ENCODE peak calls at places on chromosomes 2 and 18, in nine cellular contexts. One of them, this sample, is unnamed.

GRCh38 chr2:181189932-181190331 is 209.5 kb downstream of the UBE2E3 start:
- DNase-seq in gastrocnemius medialis: no peak
- DNase-seq in testis: no peak
- DNase-seq in H1: no peak
- DNase-seq in heart left ventricle: no peak
- DNase-seq in body of pancreas: no peak
- DNase-seq in transverse colon: no peak
- DNase-seq in Peyer's patch: no peak
- DNase-seq in adrenal gland: no peak
- DNase-seq in this sample: no peak

GRCh38 chr2:173053043-173053699 is 22.5 kb upstream of the MAP3K20 start:
- DNase-seq in gastrocnemius medialis: no peak
- DNase-seq in transverse colon: no peak
- DNase-seq in testis: no peak
- DNase-seq in H1: no peak
- DNase-seq in adrenal gland: no peak
- DNase-seq in heart left ventricle: no peak
- DNase-seq in Peyer's patch: no peak
- DNase-seq in body of pancreas: no peak
- DNase-seq in this sample: no peak

GRCh38 chr18:24009651-24010333 is 4.8 kb upstream of the TTC39C start:
- DNase-seq in H1: no peak
- DNase-seq in gastrocnemius medialis: no peak
- DNase-seq in transverse colon: no peak
- DNase-seq in Peyer's patch: no peak
- DNase-seq in testis: no peak
- DNase-seq in adrenal gland: no peak
- DNase-seq in heart left ventricle: no peak
- DNase-seq in body of pancreas: no peak
- DNase-seq in this sample: no peak

GRCh38 chr18:36511791-36512352 is 214.4 kb downstream of the FHOD3 start:
- DNase-seq in heart left ventricle: no peak
- DNase-seq in H1: no peak
- DNase-seq in gastrocnemius medialis: no peak
- DNase-seq in body of pancreas: no peak
- DNase-seq in testis: peak
- DNase-seq in Peyer's patch: no peak
- DNase-seq in adrenal gland: no peak
- DNase-seq in transverse colon: no peak
- DNase-seq in this sample: no peak

GRCh38 chr2:173231042-173231441 is 123.6 kb upstream of the CDCA7 start:
- DNase-seq in gastrocnemius medialis: peak
- DNase-seq in testis: no peak
- DNase-seq in transverse colon: peak
- DNase-seq in body of pancreas: peak
- DNase-seq in Peyer's patch: no peak
- DNase-seq in adrenal gland: no peak
- DNase-seq in H1: no peak
- DNase-seq in heart left ventricle: no peak
- DNase-seq in this sample: no peak

GRCh38 chr2:121479882-121480522 is 50.7 kb upstream of the RNU4ATAC start:
- DNase-seq in testis: no peak
- DNase-seq in Peyer's patch: peak
- DNase-seq in gastrocnemius medialis: peak
- DNase-seq in transverse colon: peak
- DNase-seq in H1: no peak
- DNase-seq in adrenal gland: no peak
- DNase-seq in heart left ventricle: no peak
- DNase-seq in body of pancreas: peak
- DNase-seq in this sample: no peak

GRCh38 chr2:6946722-6947121 is 29.5 kb downstream of the RNF144A start:
- DNase-seq in adrenal gland: no peak
- DNase-seq in Peyer's patch: no peak
- DNase-seq in testis: no peak
- DNase-seq in heart left ventricle: no peak
- DNase-seq in gastrocnemius medialis: no peak
- DNase-seq in body of pancreas: no peak
- DNase-seq in transverse colon: no peak
- DNase-seq in H1: no peak
- DNase-seq in this sample: no peak

GRCh38 chr2:55014962-55015939 is 35.0 kb downstream of the RTN4 start:
- DNase-seq in heart left ventricle: no peak
- DNase-seq in H1: no peak
- DNase-seq in transverse colon: peak
- DNase-seq in Peyer's patch: no peak
- DNase-seq in adrenal gland: peak
- DNase-seq in gastrocnemius medialis: peak
- DNase-seq in body of pancreas: peak
- DNase-seq in testis: peak
- DNase-seq in this sample: no peak

GRCh38 chr2:174893018-174893417 is 112.2 kb downstream of the CHN1 start:
- DNase-seq in body of pancreas: no peak
- DNase-seq in testis: no peak
- DNase-seq in adrenal gland: no peak
- DNase-seq in heart left ventricle: no peak
- DNase-seq in Peyer's patch: no peak
- DNase-seq in H1: no peak
- DNase-seq in transverse colon: no peak
- DNase-seq in gastrocnemius medialis: no peak
- DNase-seq in this sample: no peak

GRCh38 chr2:174888646-174889271 is 116.4 kb downstream of the CHN1 start:
- DNase-seq in heart left ventricle: no peak
- DNase-seq in adrenal gland: no peak
- DNase-seq in testis: no peak
- DNase-seq in body of pancreas: no peak
- DNase-seq in Peyer's patch: no peak
- DNase-seq in gastrocnemius medialis: no peak
- DNase-seq in H1: no peak
- DNase-seq in transverse colon: no peak
- DNase-seq in this sample: no peak

GRCh38 chr2:174892546-174892945 is 112.6 kb downstream of the CHN1 start:
- DNase-seq in testis: no peak
- DNase-seq in H1: no peak
- DNase-seq in transverse colon: no peak
- DNase-seq in Peyer's patch: no peak
- DNase-seq in heart left ventricle: no peak
- DNase-seq in gastrocnemius medialis: no peak
- DNase-seq in body of pancreas: no peak
- DNase-seq in adrenal gland: no peak
- DNase-seq in this sample: no peak

DNA sequence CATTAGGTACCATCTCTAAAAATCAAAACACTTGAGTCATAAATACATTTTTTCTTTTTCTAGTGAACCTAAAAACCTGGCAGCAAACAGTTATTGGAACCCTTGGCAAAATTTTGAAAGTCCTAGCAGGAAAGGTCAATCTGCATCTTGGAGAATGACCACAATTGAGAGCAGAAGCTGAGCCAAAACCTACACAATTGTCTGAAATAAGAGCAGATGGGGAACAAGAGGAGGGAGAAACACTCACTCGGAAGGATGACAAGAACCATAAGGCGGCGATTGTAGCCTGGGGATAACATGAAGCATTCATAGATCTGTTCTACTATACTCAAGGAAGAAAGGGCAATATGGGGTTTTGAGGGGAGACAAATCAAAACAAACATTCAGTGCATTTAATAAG is 117.0 kb downstream of the CHN1 start:
- DNase-seq in transverse colon: no peak
- DNase-seq in body of pancreas: no peak
- DNase-seq in adrenal gland: no peak
- DNase-seq in Peyer's patch: no peak
- DNase-seq in gastrocnemius medialis: no peak
- DNase-seq in H1: no peak
- DNase-seq in heart left ventricle: no peak
- DNase-seq in testis: no peak
- DNase-seq in this sample: no peak
- TF ChIP-seq POLR2A in transverse colon: no peak
- TF ChIP-seq POLR2A in body of pancreas: no peak
- TF ChIP-seq POLR2A in adrenal gland: no peak
- TF ChIP-seq POLR2A in Peyer's patch: no peak
- TF ChIP-seq POLR2A in gastrocnemius medialis: no peak
- TF ChIP-seq POLR2A in H1: no peak
- TF ChIP-seq POLR2A in heart left ventricle: no peak
- TF ChIP-seq POLR2A in testis: no peak
- TF ChIP-seq POLR2A in this sample: no peak

DNA sequence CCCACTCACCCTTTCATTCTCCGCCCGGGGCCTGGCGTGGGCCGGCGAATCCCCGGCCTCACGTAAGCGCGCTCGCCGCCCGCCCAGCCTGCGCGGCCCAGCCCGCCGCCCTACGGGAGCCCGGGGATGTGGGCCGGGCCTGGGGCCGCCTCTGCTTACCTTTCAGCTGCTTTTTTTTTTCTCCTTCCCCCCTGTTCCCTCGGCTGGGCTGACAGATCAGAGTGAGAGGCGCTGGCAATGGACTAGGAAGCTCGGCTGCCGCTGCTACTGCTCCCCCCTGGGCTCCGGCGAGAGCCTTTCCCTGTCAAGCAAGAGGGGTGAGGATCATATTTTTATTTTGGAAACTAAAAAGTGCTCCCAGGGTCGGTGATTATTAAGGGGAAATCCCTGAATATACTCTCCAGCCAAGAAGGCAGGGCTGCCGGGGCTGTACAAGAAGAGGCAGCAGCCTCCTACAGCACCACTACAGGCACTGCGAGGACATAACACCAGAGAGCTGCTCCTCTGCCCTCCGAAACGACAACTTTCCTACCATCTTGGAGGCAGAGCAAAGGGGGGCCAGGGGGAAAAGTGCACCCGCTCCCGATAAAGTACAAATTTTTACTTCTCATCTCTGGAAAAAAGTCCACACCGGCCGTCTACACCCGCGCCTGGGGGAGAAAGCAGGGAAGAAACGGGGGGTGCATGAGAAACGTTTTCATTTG is at the start of gene INO80D:
- DNase-seq in heart left ventricle: peak
- DNase-seq in transverse colon: peak
- DNase-seq in H1: no peak
- DNase-seq in gastrocnemius medialis: peak
- DNase-seq in testis: peak
- DNase-seq in body of pancreas: peak
- DNase-seq in adrenal gland: peak
- DNase-seq in Peyer's patch: peak
- DNase-seq in this sample: peak
- TF ChIP-seq POLR2A in heart left ventricle: no peak
- TF ChIP-seq POLR2A in transverse colon: peak
- TF ChIP-seq POLR2A in H1: peak
- TF ChIP-seq POLR2A in gastrocnemius medialis: peak
- TF ChIP-seq POLR2A in testis: no peak
- TF ChIP-seq POLR2A in body of pancreas: peak
- TF ChIP-seq POLR2A in adrenal gland: peak
- TF ChIP-seq POLR2A in Peyer's patch: peak
- TF ChIP-seq POLR2A in this sample: peak

GRCh38 chr18:54850598-54850997 is 22.3 kb downstream of the RAB27B start:
- DNase-seq in heart left ventricle: no peak
- DNase-seq in H1: no peak
- DNase-seq in body of pancreas: no peak
- DNase-seq in gastrocnemius medialis: no peak
- DNase-seq in Peyer's patch: no peak
- DNase-seq in adrenal gland: no peak
- DNase-seq in testis: no peak
- DNase-seq in transverse colon: no peak
- DNase-seq in this sample: no peak

GRCh38 chr18:54849683-54850082 is 21.4 kb downstream of the RAB27B start:
- DNase-seq in adrenal gland: no peak
- DNase-seq in testis: no peak
- DNase-seq in body of pancreas: no peak
- DNase-seq in transverse colon: no peak
- DNase-seq in heart left ventricle: no peak
- DNase-seq in H1: no peak
- DNase-seq in Peyer's patch: no peak
- DNase-seq in gastrocnemius medialis: no peak
- DNase-seq in this sample: no peak

GRCh38 chr18:54848121-54848520 is 19.8 kb downstream of the RAB27B start:
- DNase-seq in Peyer's patch: no peak
- DNase-seq in adrenal gland: no peak
- DNase-seq in body of pancreas: no peak
- DNase-seq in heart left ventricle: no peak
- DNase-seq in H1: no peak
- DNase-seq in gastrocnemius medialis: no peak
- DNase-seq in transverse colon: no peak
- DNase-seq in testis: no peak
- DNase-seq in this sample: no peak

GRCh38 chr18:54856105-54856504 is 27.8 kb downstream of the RAB27B start:
- DNase-seq in body of pancreas: no peak
- DNase-seq in gastrocnemius medialis: no peak
- DNase-seq in adrenal gland: no peak
- DNase-seq in testis: no peak
- DNase-seq in heart left ventricle: no peak
- DNase-seq in H1: no peak
- DNase-seq in Peyer's patch: no peak
- DNase-seq in transverse colon: no peak
- DNase-seq in this sample: no peak

GRCh38 chr18:54852780-54853675 is 24.8 kb downstream of the RAB27B start:
- DNase-seq in heart left ventricle: no peak
- DNase-seq in body of pancreas: no peak
- DNase-seq in adrenal gland: no peak
- DNase-seq in Peyer's patch: no peak
- DNase-seq in gastrocnemius medialis: no peak
- DNase-seq in testis: no peak
- DNase-seq in H1: no peak
- DNase-seq in transverse colon: no peak
- DNase-seq in this sample: no peak
- TF ChIP-seq POLR2A in heart left ventricle: no peak
- TF ChIP-seq POLR2A in body of pancreas: no peak
- TF ChIP-seq POLR2A in adrenal gland: no peak
- TF ChIP-seq POLR2A in Peyer's patch: no peak
- TF ChIP-seq POLR2A in gastrocnemius medialis: no peak
- TF ChIP-seq POLR2A in testis: no peak
- TF ChIP-seq POLR2A in H1: no peak
- TF ChIP-seq POLR2A in transverse colon: no peak
- TF ChIP-seq POLR2A in this sample: no peak

GRCh38 chr2:150485871-150486538 is 1.5 kb downstream of the RND3 start:
- DNase-seq in transverse colon: peak
- DNase-seq in adrenal gland: peak
- DNase-seq in heart left ventricle: peak
- DNase-seq in Peyer's patch: peak
- DNase-seq in testis: peak
- DNase-seq in H1: no peak
- DNase-seq in gastrocnemius medialis: peak
- DNase-seq in body of pancreas: peak
- DNase-seq in this sample: no peak

GRCh38 chr2:150486539-150487484 is 655 bp downstream of the RND3 start:
- DNase-seq in transverse colon: peak
- DNase-seq in Peyer's patch: peak
- DNase-seq in body of pancreas: peak
- DNase-seq in H1: no peak
- DNase-seq in adrenal gland: peak
- DNase-seq in testis: peak
- DNase-seq in heart left ventricle: no peak
- DNase-seq in gastrocnemius medialis: peak
- DNase-seq in this sample: no peak

GRCh38 chr2:150490466-150490865 is 3.0 kb upstream of the RND3 start:
- DNase-seq in gastrocnemius medialis: no peak
- DNase-seq in transverse colon: no peak
- DNase-seq in testis: no peak
- DNase-seq in Peyer's patch: no peak
- DNase-seq in H1: no peak
- DNase-seq in adrenal gland: no peak
- DNase-seq in heart left ventricle: no peak
- DNase-seq in body of pancreas: no peak
- DNase-seq in this sample: no peak

GRCh38 chr2:150485114-150485870 is 2.2 kb downstream of the RND3 start:
- DNase-seq in testis: peak
- DNase-seq in adrenal gland: peak
- DNase-seq in body of pancreas: peak
- DNase-seq in H1: peak
- DNase-seq in transverse colon: peak
- DNase-seq in heart left ventricle: peak
- DNase-seq in Peyer's patch: peak
- DNase-seq in gastrocnemius medialis: peak
- DNase-seq in this sample: no peak

DNA sequence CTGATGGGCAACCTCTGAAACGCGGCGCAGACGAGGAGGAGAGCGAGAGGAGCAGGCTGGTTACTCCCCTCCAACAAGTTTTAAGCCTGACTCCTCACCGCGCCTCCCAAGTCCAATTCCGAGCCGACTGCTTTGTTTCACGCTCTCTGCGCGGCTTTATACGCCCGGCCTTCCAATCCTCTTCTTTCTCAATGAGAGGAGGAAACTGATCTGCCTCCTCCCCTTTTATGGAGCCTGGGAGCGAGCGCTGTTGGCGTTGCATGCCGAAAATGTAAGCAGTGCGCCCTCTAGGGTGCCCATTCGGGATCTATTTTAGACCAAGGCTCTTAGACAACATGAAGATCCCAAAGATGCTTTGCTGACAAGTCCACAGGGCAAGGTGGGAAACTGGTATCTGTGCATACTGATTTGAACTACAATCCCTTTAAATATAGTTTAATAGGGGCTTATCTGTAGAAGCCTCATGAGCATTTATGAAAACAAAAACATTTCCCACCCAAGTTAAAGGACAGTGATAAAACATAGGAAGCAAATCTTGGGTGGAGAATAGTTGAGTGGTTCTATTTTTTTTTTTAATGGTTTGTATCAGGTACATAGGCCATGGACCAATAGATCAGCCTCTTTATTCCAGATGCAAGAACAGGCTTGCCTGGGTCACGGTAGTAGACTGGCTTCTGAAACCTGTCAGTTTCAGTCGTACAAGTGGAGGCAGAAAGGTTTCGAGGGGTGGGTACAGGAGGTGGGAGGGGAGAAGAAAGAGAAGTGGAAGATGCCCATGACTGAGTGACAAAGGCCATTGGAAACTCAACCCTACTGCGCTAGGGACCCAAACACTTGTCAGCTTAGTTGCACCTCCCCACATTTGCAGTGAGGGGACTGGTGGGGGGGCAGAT is at the start of gene RND3:
- DNase-seq in Peyer's patch: peak
- DNase-seq in heart left ventricle: peak
- DNase-seq in testis: peak
- DNase-seq in gastrocnemius medialis: peak
- DNase-seq in adrenal gland: peak
- DNase-seq in H1: peak
- DNase-seq in body of pancreas: peak
- DNase-seq in transverse colon: peak
- DNase-seq in this sample: peak
- TF ChIP-seq POLR2A in Peyer's patch: peak
- TF ChIP-seq POLR2A in heart left ventricle: no peak
- TF ChIP-seq POLR2A in testis: peak
- TF ChIP-seq POLR2A in gastrocnemius medialis: peak
- TF ChIP-seq POLR2A in adrenal gland: peak
- TF ChIP-seq POLR2A in H1: peak
- TF ChIP-seq POLR2A in body of pancreas: peak
- TF ChIP-seq POLR2A in transverse colon: peak
- TF ChIP-seq POLR2A in this sample: peak

This sample was measured in H54.